ENCODE peak calls at places on chromosomes 11 and 22, in seven cellular contexts. One of them, this sample, is unnamed.

GRCh38 chr11:2175659-2176058 is 4.0 kb upstream of the TH start:
- DNase-seq in tibial nerve: no peak
- DNase-seq in neural progenitor cell: no peak
- DNase-seq in PC-3: peak
- DNase-seq in lower leg skin: no peak
- DNase-seq in cardiac muscle cell: no peak
- DNase-seq in fibroblast of mammary gland: peak
- DNase-seq in this sample: peak

GRCh38 chr11:34240150-34240494 is 117.7 kb downstream of the ABTB2 start:
- DNase-seq in tibial nerve: no peak
- DNase-seq in neural progenitor cell: no peak
- DNase-seq in PC-3: no peak
- DNase-seq in lower leg skin: no peak
- DNase-seq in cardiac muscle cell: no peak
- DNase-seq in fibroblast of mammary gland: no peak
- DNase-seq in this sample: no peak

GRCh38 chr11:121795206-121795605 is 320.8 kb downstream of the BLID start:
- DNase-seq in tibial nerve: no peak
- DNase-seq in neural progenitor cell: no peak
- DNase-seq in PC-3: no peak
- DNase-seq in lower leg skin: no peak
- DNase-seq in cardiac muscle cell: no peak
- DNase-seq in fibroblast of mammary gland: no peak
- DNase-seq in this sample: no peak

GRCh38 chr22:44475706-44476105 is 22.3 kb downstream of the RTL6 start:
- DNase-seq in tibial nerve: no peak
- DNase-seq in neural progenitor cell: no peak
- DNase-seq in PC-3: no peak
- DNase-seq in lower leg skin: no peak
- DNase-seq in cardiac muscle cell: no peak
- DNase-seq in fibroblast of mammary gland: no peak
- DNase-seq in this sample: no peak

GRCh38 chr22:33496112-33496511 is 424.2 kb downstream of the LARGE1 start:
- DNase-seq in tibial nerve: no peak
- DNase-seq in neural progenitor cell: no peak
- DNase-seq in PC-3: no peak
- DNase-seq in lower leg skin: no peak
- DNase-seq in cardiac muscle cell: no peak
- DNase-seq in fibroblast of mammary gland: no peak
- DNase-seq in this sample: no peak

GRCh38 chr11:120188371-120188770 is 22.5 kb upstream of the OAF start:
- DNase-seq in tibial nerve: no peak
- DNase-seq in neural progenitor cell: no peak
- DNase-seq in PC-3: no peak
- DNase-seq in lower leg skin: no peak
- DNase-seq in cardiac muscle cell: no peak
- DNase-seq in fibroblast of mammary gland: no peak
- DNase-seq in this sample: no peak

GRCh38 chr11:1302041-1302460 is 7.4 kb downstream of the TOLLIP start:
- DNase-seq in tibial nerve: no peak
- DNase-seq in neural progenitor cell: no peak
- DNase-seq in PC-3: no peak
- DNase-seq in lower leg skin: no peak
- DNase-seq in cardiac muscle cell: no peak
- DNase-seq in fibroblast of mammary gland: no peak
- DNase-seq in this sample: no peak

GRCh38 chr22:24728790-24729637 is 45.5 kb downstream of the PIWIL3 start:
- DNase-seq in tibial nerve: peak
- DNase-seq in neural progenitor cell: peak
- DNase-seq in PC-3: no peak
- DNase-seq in lower leg skin: peak
- DNase-seq in cardiac muscle cell: peak
- DNase-seq in fibroblast of mammary gland: peak
- DNase-seq in this sample: peak

GRCh38 chr11:64963072-64963631 is 8.8 kb downstream of the MAJIN start:
- DNase-seq in tibial nerve: no peak
- DNase-seq in neural progenitor cell: no peak
- DNase-seq in PC-3: no peak
- DNase-seq in lower leg skin: no peak
- DNase-seq in cardiac muscle cell: no peak
- DNase-seq in fibroblast of mammary gland: no peak
- DNase-seq in this sample: no peak

GRCh38 chr11:108983621-108984020 is 318.8 kb downstream of the DDX10 start:
- DNase-seq in tibial nerve: no peak
- DNase-seq in neural progenitor cell: no peak
- DNase-seq in PC-3: no peak
- DNase-seq in lower leg skin: no peak
- DNase-seq in cardiac muscle cell: no peak
- DNase-seq in fibroblast of mammary gland: peak
- DNase-seq in this sample: no peak

GRCh38 chr11:85115798-85116197 is 511.3 kb downstream of the DLG2 start:
- DNase-seq in tibial nerve: no peak
- DNase-seq in neural progenitor cell: no peak
- DNase-seq in PC-3: peak
- DNase-seq in lower leg skin: no peak
- DNase-seq in cardiac muscle cell: no peak
- DNase-seq in fibroblast of mammary gland: no peak
- DNase-seq in this sample: no peak

GRCh38 chr11:23226331-23226909 is 366.1 kb upstream of the CCDC179 start:
- DNase-seq in tibial nerve: no peak
- DNase-seq in neural progenitor cell: no peak
- DNase-seq in PC-3: no peak
- DNase-seq in lower leg skin: no peak
- DNase-seq in cardiac muscle cell: no peak
- DNase-seq in fibroblast of mammary gland: peak
- DNase-seq in this sample: peak

GRCh38 chr11:12653729-12654128 is 20.5 kb upstream of the TEAD1 start:
- DNase-seq in tibial nerve: no peak
- DNase-seq in neural progenitor cell: no peak
- DNase-seq in PC-3: peak
- DNase-seq in lower leg skin: no peak
- DNase-seq in cardiac muscle cell: no peak
- DNase-seq in fibroblast of mammary gland: no peak
- DNase-seq in this sample: peak

GRCh38 chr22:17917490-17917983 is 106.8 kb downstream of the MICAL3 start:
- DNase-seq in tibial nerve: no peak
- DNase-seq in neural progenitor cell: no peak
- DNase-seq in PC-3: peak
- DNase-seq in lower leg skin: no peak
- DNase-seq in cardiac muscle cell: no peak
- DNase-seq in fibroblast of mammary gland: no peak
- DNase-seq in this sample: peak

GRCh38 chr11:74755395-74755995 is 6.8 kb downstream of the RNF169 start:
- DNase-seq in tibial nerve: no peak
- DNase-seq in neural progenitor cell: no peak
- DNase-seq in PC-3: no peak
- DNase-seq in lower leg skin: no peak
- DNase-seq in cardiac muscle cell: no peak
- DNase-seq in fibroblast of mammary gland: peak
- DNase-seq in this sample: peak
- H3K4me3 ChIP-seq in tibial nerve: no peak
- H3K4me3 ChIP-seq in neural progenitor cell: no peak
- H3K4me3 ChIP-seq in PC-3: peak
- H3K4me3 ChIP-seq in lower leg skin: no peak
- H3K4me3 ChIP-seq in cardiac muscle cell: no peak
- H3K4me3 ChIP-seq in fibroblast of mammary gland: no peak
- H3K4me3 ChIP-seq in this sample: no peak

GRCh38 chr11:21988477-21988876 is 204.4 kb upstream of the ANO5 start:
- DNase-seq in tibial nerve: no peak
- DNase-seq in neural progenitor cell: no peak
- DNase-seq in PC-3: no peak
- DNase-seq in lower leg skin: no peak
- DNase-seq in cardiac muscle cell: no peak
- DNase-seq in fibroblast of mammary gland: no peak
- DNase-seq in this sample: peak
- TF ChIP-seq CTCF in tibial nerve: no peak
- TF ChIP-seq CTCF in neural progenitor cell: no peak
- TF ChIP-seq CTCF in PC-3: no peak
- TF ChIP-seq CTCF in lower leg skin: no peak
- TF ChIP-seq CTCF in cardiac muscle cell: no peak
- TF ChIP-seq CTCF in fibroblast of mammary gland: no peak
- TF ChIP-seq CTCF in this sample: no peak

DNA sequence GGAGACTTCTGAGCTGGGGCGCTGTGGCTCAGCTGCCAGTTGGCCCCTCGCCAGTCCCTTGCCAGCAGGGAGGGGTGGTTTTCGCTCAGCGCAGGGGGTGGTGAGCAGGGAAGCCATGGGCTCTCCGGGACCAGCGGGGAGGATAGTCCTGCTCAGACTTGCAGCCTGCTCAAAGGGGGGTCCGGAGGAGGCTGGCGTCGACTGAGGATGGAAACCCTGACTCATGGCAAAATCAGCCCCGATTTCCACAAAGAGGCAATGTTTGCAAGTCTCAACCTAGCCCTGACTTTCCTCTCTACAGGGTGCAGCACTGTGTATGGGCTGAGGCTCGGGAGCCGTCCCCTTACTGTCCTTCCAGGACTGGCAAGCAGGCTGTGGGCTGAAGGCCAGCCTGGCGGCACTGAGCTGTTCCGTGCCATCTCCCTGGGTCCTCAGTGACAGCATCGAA is 35.1 kb downstream of the FBLN1 start:
- DNase-seq in tibial nerve: peak
- DNase-seq in neural progenitor cell: no peak
- DNase-seq in PC-3: no peak
- DNase-seq in lower leg skin: peak
- DNase-seq in cardiac muscle cell: no peak
- DNase-seq in fibroblast of mammary gland: peak
- DNase-seq in this sample: peak
- H3K4me3 ChIP-seq in tibial nerve: no peak
- H3K4me3 ChIP-seq in neural progenitor cell: no peak
- H3K4me3 ChIP-seq in PC-3: no peak
- H3K4me3 ChIP-seq in lower leg skin: no peak
- H3K4me3 ChIP-seq in cardiac muscle cell: no peak
- H3K4me3 ChIP-seq in fibroblast of mammary gland: no peak
- H3K4me3 ChIP-seq in this sample: no peak

GRCh38 chr11:11478687-11479086 is 125.6 kb upstream of the CSNK2A3 start:
- DNase-seq in tibial nerve: no peak
- DNase-seq in neural progenitor cell: peak
- DNase-seq in PC-3: no peak
- DNase-seq in lower leg skin: no peak
- DNase-seq in cardiac muscle cell: no peak
- DNase-seq in fibroblast of mammary gland: no peak
- DNase-seq in this sample: no peak
- TF ChIP-seq CTCF in tibial nerve: no peak
- TF ChIP-seq CTCF in neural progenitor cell: peak
- TF ChIP-seq CTCF in PC-3: peak
- TF ChIP-seq CTCF in lower leg skin: no peak
- TF ChIP-seq CTCF in cardiac muscle cell: no peak
- TF ChIP-seq CTCF in fibroblast of mammary gland: no peak
- TF ChIP-seq CTCF in this sample: no peak

GRCh38 chr11:83725718-83726117 is 439.6 kb upstream of the CCDC90B start:
- DNase-seq in tibial nerve: no peak
- DNase-seq in neural progenitor cell: no peak
- DNase-seq in PC-3: no peak
- DNase-seq in lower leg skin: no peak
- DNase-seq in cardiac muscle cell: no peak
- DNase-seq in fibroblast of mammary gland: peak
- DNase-seq in this sample: no peak

GRCh38 chr11:83722392-83722791 is 436.2 kb upstream of the CCDC90B start:
- DNase-seq in tibial nerve: no peak
- DNase-seq in neural progenitor cell: no peak
- DNase-seq in PC-3: no peak
- DNase-seq in lower leg skin: peak
- DNase-seq in cardiac muscle cell: no peak
- DNase-seq in fibroblast of mammary gland: no peak
- DNase-seq in this sample: no peak

GRCh38 chr11:83725161-83725560 is 439.0 kb upstream of the CCDC90B start:
- DNase-seq in tibial nerve: no peak
- DNase-seq in neural progenitor cell: peak
- DNase-seq in PC-3: no peak
- DNase-seq in lower leg skin: no peak
- DNase-seq in cardiac muscle cell: peak
- DNase-seq in fibroblast of mammary gland: no peak
- DNase-seq in this sample: no peak

GRCh38 chr11:83726316-83726715 is 440.1 kb upstream of the CCDC90B start:
- DNase-seq in tibial nerve: no peak
- DNase-seq in neural progenitor cell: no peak
- DNase-seq in PC-3: no peak
- DNase-seq in lower leg skin: no peak
- DNase-seq in cardiac muscle cell: no peak
- DNase-seq in fibroblast of mammary gland: no peak
- DNase-seq in this sample: peak

GRCh38 chr11:83724704-83725114 is 438.5 kb upstream of the CCDC90B start:
- DNase-seq in tibial nerve: peak
- DNase-seq in neural progenitor cell: peak
- DNase-seq in PC-3: peak
- DNase-seq in lower leg skin: peak
- DNase-seq in cardiac muscle cell: peak
- DNase-seq in fibroblast of mammary gland: peak
- DNase-seq in this sample: peak
- H3K4me3 ChIP-seq in tibial nerve: no peak
- H3K4me3 ChIP-seq in neural progenitor cell: peak
- H3K4me3 ChIP-seq in PC-3: peak
- H3K4me3 ChIP-seq in lower leg skin: no peak
- H3K4me3 ChIP-seq in cardiac muscle cell: no peak
- H3K4me3 ChIP-seq in fibroblast of mammary gland: no peak
- H3K4me3 ChIP-seq in this sample: no peak

GRCh38 chr11:76237914-76238313 is 31.6 kb upstream of the WNT11 start:
- DNase-seq in tibial nerve: no peak
- DNase-seq in neural progenitor cell: peak
- DNase-seq in PC-3: peak
- DNase-seq in lower leg skin: no peak
- DNase-seq in cardiac muscle cell: no peak
- DNase-seq in fibroblast of mammary gland: peak
- DNase-seq in this sample: no peak
- TF ChIP-seq CTCF in tibial nerve: no peak
- TF ChIP-seq CTCF in neural progenitor cell: peak
- TF ChIP-seq CTCF in PC-3: peak
- TF ChIP-seq CTCF in lower leg skin: no peak
- TF ChIP-seq CTCF in cardiac muscle cell: no peak
- TF ChIP-seq CTCF in fibroblast of mammary gland: peak
- TF ChIP-seq CTCF in this sample: no peak